ENCODE peak calls at places on chromosome 21, in nine cellular contexts. F, E, J, A, I, Q, H, X and B are unnamed samples.
A peak's percentile ranks its signal among the peaks of the same experiment; 100 is the strongest.

GRCh38 chr21:34807146-34807880 is 138.5 kb downstream of the CLIC6 start:
- DNase-seq in F (peak; percentile 97), E (peak; percentile 92), J (peak; percentile 24), A (peak; percentile 45), I (peak; percentile 94), Q (no peak), H (no peak), X (peak; percentile 59), B (peak; percentile 58)

GRCh38 chr21:42513985-42514882 is 582 bp downstream of the SLC37A1 start:
- DNase-seq in F (no peak), E (peak; percentile 38), J (no peak), A (peak; percentile 48), I (peak; percentile 22), Q (peak; percentile 80), H (no peak), X (peak; percentile 42), B (peak; percentile 69)

GRCh38 chr21:31370893-31371652 is 27.0 kb upstream of the TIAM1 start:
- DNase-seq in F (peak; percentile 65), E (no peak), J (no peak), A (no peak), I (no peak), Q (peak; percentile 76), H (no peak), X (no peak), B (peak; percentile 39)

GRCh38 chr21:16196521-16197208 is 466.9 kb downstream of the USP25 start:
- DNase-seq in F (peak; percentile 41), E (no peak), J (no peak), A (no peak), I (peak; percentile 80), Q (no peak), H (no peak), X (no peak), B (no peak)

GRCh38 chr21:16002872-16003466 is 273.2 kb downstream of the USP25 start:
- DNase-seq in F (no peak), E (peak; percentile 1), J (no peak), A (no peak), I (peak; percentile 59), Q (no peak), H (no peak), X (no peak), B (no peak)

GRCh38 chr21:42395302-42395701 is 550 bp downstream of the TMPRSS3 start:
- DNase-seq in F (no peak), E (no peak), J (no peak), A (no peak), I (no peak), Q (no peak), H (peak; percentile 17), X (no peak), B (no peak)

GRCh38 chr21:35014302-35015044 is 34.6 kb downstream of the RUNX1 start:
- DNase-seq in F (no peak), E (peak; percentile 9), J (no peak), A (no peak), I (peak; percentile 8), Q (no peak), H (no peak), X (peak; percentile 7), B (no peak)

GRCh38 chr21:42189860-42190491 is 29.0 kb upstream of the ABCG1 start:
- DNase-seq in F (no peak), E (no peak), J (no peak), A (no peak), I (no peak), Q (no peak), H (no peak), X (no peak), B (no peak)

GRCh38 chr21:27700974-27701614 is 734.2 kb upstream of the ADAMTS5 start:
- DNase-seq in F (peak; percentile 17), E (peak; percentile 36), J (peak; percentile 81), A (peak; percentile 17), I (peak; percentile 81), Q (peak; percentile 90), H (peak; percentile 80), X (peak; percentile 50), B (peak; percentile 90)

GRCh38 chr21:42837421-42838211 is 41.7 kb downstream of the WDR4 start:
- DNase-seq in F (no peak), E (no peak), J (no peak), A (no peak), I (no peak), Q (peak; percentile 51), H (peak; percentile 42), X (no peak), B (no peak)

GRCh38 chr21:33899199-33899598 is 16.4 kb downstream of the ATP5PO start:
- DNase-seq in F (peak; percentile 63), E (no peak), J (no peak), A (no peak), I (peak; percentile 28), Q (no peak), H (no peak), X (no peak), B (no peak)

GRCh38 chr21:17231124-17231523 is 281.7 kb upstream of the CXADR start:
- DNase-seq in F (no peak), E (no peak), J (no peak), A (no peak), I (no peak), Q (no peak), H (no peak), X (no peak), B (no peak)

DNA sequence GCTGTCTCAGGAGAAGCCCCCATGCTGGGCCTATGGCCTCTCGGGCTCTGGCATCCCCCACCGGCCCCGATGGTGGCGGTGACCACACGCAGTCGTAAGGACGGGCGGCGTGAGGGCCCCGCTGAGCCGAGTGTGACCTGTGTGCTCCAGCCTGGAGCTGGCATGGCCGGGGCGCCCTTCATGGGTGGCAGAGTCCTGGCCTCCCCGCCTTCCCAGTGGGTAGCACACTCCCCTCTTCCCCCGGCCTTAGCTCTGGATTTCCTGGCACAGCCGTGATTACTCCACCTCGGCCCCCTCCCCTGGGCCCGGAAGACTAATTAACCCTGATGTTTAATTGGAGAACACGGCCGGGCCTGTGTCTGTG is 44.6 kb downstream of the SLX9 start:
- DNase-seq in F (no peak), E (no peak), J (no peak), A (no peak), I (no peak), Q (peak; percentile 54), H (no peak), X (no peak), B (no peak)
- H3K27ac ChIP-seq in F (no peak overlapping the region), E (peak overlapping the region; percentile 30), J (peak overlapping the region; percentile 6), A (no peak overlapping the region), I (no peak overlapping the region), Q (no peak overlapping the region), H (peak overlapping the region; percentile 61), X (no peak overlapping the region), B (no peak overlapping the region)

GRCh38 chr21:43902441-43902840 is 37.4 kb downstream of the AGPAT3 start:
- DNase-seq in F (no peak), E (no peak), J (no peak), A (no peak), I (peak; percentile 73), Q (no peak), H (peak; percentile 34), X (no peak), B (no peak)

GRCh38 chr21:43900690-43901089 is 35.7 kb downstream of the AGPAT3 start:
- DNase-seq in F (no peak), E (no peak), J (no peak), A (no peak), I (no peak), Q (no peak), H (peak; percentile 46), X (no peak), B (no peak)

GRCh38 chr21:43903451-43904091 is 38.5 kb downstream of the AGPAT3 start:
- DNase-seq in F (no peak), E (no peak), J (no peak), A (no peak), I (no peak), Q (no peak), H (peak; percentile 52), X (no peak), B (no peak)

GRCh38 chr21:43899307-43900077 is 34.5 kb downstream of the AGPAT3 start:
- DNase-seq in F (no peak), E (no peak), J (no peak), A (no peak), I (no peak), Q (no peak), H (no peak), X (no peak), B (no peak)

GRCh38 chr21:43900078-43900385 is 35.0 kb downstream of the AGPAT3 start:
- DNase-seq in F (no peak), E (no peak), J (no peak), A (no peak), I (no peak), Q (no peak), H (no peak), X (no peak), B (no peak)
- H3K27ac ChIP-seq in F (no peak overlapping the region), E (no peak overlapping the region), J (no peak overlapping the region), A (no peak overlapping the region), I (no peak overlapping the region), Q (no peak overlapping the region), H (no peak overlapping the region), X (no peak overlapping the region), B (no peak overlapping the region)

GRCh38 chr21:36706482-36706852 is 7.6 kb downstream of the SIM2 start:
- DNase-seq in F (no peak), E (no peak), J (no peak), A (no peak), I (no peak), Q (no peak), H (no peak), X (no peak), B (no peak)
- H3K27ac ChIP-seq in F (no peak overlapping the region), E (peak overlapping the region; percentile 94), J (no peak overlapping the region), A (no peak overlapping the region), I (no peak overlapping the region), Q (no peak overlapping the region), H (no peak overlapping the region), X (no peak overlapping the region), B (no peak overlapping the region)

GRCh38 chr21:45386336-45386727 is 18.6 kb upstream of the COL18A1 start:
- DNase-seq in F (no peak), E (no peak), J (no peak), A (no peak), I (no peak), Q (peak; percentile 41), H (no peak), X (peak; percentile 83), B (no peak)

GRCh38 chr21:45386728-45387371 is 18.1 kb upstream of the COL18A1 start:
- DNase-seq in F (peak; percentile 85), E (no peak), J (peak; percentile 82), A (no peak), I (peak; percentile 57), Q (peak; percentile 78), H (no peak), X (peak; percentile 24), B (peak; percentile 69)

GRCh38 chr21:45388611-45389296 is 16.2 kb upstream of the COL18A1 start:
- DNase-seq in F (no peak), E (no peak), J (no peak), A (no peak), I (no peak), Q (peak; percentile 35), H (no peak), X (no peak), B (no peak)

GRCh38 chr21:45387506-45387905 is 17.5 kb upstream of the COL18A1 start:
- DNase-seq in F (no peak), E (no peak), J (no peak), A (no peak), I (no peak), Q (peak; percentile 9), H (no peak), X (no peak), B (no peak)

DNA sequence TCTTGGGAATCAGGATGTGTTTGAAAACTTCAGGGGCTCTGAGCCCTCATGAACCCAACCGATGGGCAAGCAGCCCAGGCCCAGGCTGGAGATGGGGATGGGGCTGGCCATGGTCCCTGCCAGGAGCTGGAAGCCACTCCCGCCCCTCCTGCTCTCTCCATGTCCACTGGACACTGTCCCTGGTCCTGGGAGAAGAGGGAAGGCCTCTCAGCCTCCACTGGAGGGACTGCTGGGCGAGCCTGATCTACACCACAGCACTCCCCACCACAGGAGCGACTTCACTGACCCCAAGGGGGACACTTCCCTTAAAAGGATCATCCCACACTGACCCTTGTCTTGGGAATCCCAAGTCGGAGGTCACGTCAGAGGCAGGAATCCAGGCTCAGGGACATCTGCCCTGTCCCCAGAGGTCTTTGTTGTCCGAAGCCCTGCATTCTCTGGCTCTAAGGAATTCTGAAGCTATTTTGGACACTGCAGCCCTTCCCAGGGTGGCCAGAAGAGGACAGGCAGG is 16.9 kb upstream of the COL18A1 start:
- DNase-seq in F (no peak), E (no peak), J (peak; percentile 10), A (no peak), I (no peak), Q (peak; percentile 77), H (no peak), X (no peak), B (no peak)
- H3K27ac ChIP-seq in F (no peak overlapping the region), E (no peak overlapping the region), J (peak overlapping the region; percentile 71), A (no peak overlapping the region), I (no peak overlapping the region), Q (no peak overlapping the region), H (peak overlapping the region; percentile 78), X (no peak overlapping the region), B (no peak overlapping the region)